ENCODE peak calls at places on chromosomes 11 and 22, in seven cellular contexts. B, I, D, R, F, P and W are unnamed samples.

GRCh38 chr22:22854466-22854865 is 33.1 kb upstream of the IGLL5 start:
- DNase-seq in B (no peak), I (no peak), D (no peak), R (no peak), F (no peak), P (no peak), W (no peak)

GRCh38 chr11:123174196-123175183 is 20.6 kb downstream of the CLMP start:
- DNase-seq in B (no peak), I (no peak), D (no peak), R (no peak), F (no peak), P (no peak), W (no peak)

GRCh38 chr22:20031732-20032406 is 11.0 kb downstream of the TANGO2 start:
- DNase-seq in B (no peak), I (no peak), D (peak), R (peak), F (no peak), P (peak), W (no peak)

GRCh38 chr11:93935826-93936225 is 85.3 kb upstream of the HEPHL1 start:
- DNase-seq in B (no peak), I (no peak), D (no peak), R (no peak), F (no peak), P (no peak), W (no peak)

GRCh38 chr11:35303596-35304392 is 115.6 kb downstream of the SLC1A2 start:
- DNase-seq in B (no peak), I (no peak), D (no peak), R (no peak), F (no peak), P (no peak), W (no peak)

GRCh38 chr22:31326877-31327276 is 19.3 kb downstream of the PATZ1 start:
- DNase-seq in B (no peak), I (no peak), D (no peak), R (no peak), F (no peak), P (no peak), W (no peak)

GRCh38 chr11:64382586-64382985 is 23.6 kb downstream of the RPS6KA4 start:
- DNase-seq in B (no peak), I (no peak), D (no peak), R (no peak), F (no peak), P (no peak), W (no peak)

GRCh38 chr11:134976540-134976939 is 564.5 kb upstream of the B3GAT1 start:
- DNase-seq in B (no peak), I (no peak), D (no peak), R (no peak), F (no peak), P (no peak), W (no peak)

GRCh38 chr11:44609028-44609782 is 43.7 kb downstream of the CD82 start:
- DNase-seq in B (no peak), I (no peak), D (peak), R (peak), F (no peak), P (peak), W (peak)

GRCh38 chr11:62108017-62108750 is 15.6 kb upstream of the INCENP start:
- DNase-seq in B (peak), I (no peak), D (peak), R (peak), F (peak), P (peak), W (peak)

GRCh38 chr11:115439385-115439784 is 64.8 kb downstream of the CADM1 start:
- DNase-seq in B (no peak), I (no peak), D (peak), R (peak), F (no peak), P (no peak), W (no peak)

GRCh38 chr11:17277024-17277584 is 565 bp downstream of the NUCB2 start:
- DNase-seq in B (no peak), I (no peak), D (peak), R (peak), F (no peak), P (no peak), W (peak)

GRCh38 chr11:44709966-44710365 is 16.8 kb upstream of the TSPAN18 start:
- DNase-seq in B (no peak), I (no peak), D (no peak), R (no peak), F (no peak), P (no peak), W (no peak)

GRCh38 chr11:36540998-36541397 is 26.8 kb upstream of the RAG1 start:
- DNase-seq in B (no peak), I (no peak), D (peak), R (peak), F (peak), P (peak), W (peak)

DNA sequence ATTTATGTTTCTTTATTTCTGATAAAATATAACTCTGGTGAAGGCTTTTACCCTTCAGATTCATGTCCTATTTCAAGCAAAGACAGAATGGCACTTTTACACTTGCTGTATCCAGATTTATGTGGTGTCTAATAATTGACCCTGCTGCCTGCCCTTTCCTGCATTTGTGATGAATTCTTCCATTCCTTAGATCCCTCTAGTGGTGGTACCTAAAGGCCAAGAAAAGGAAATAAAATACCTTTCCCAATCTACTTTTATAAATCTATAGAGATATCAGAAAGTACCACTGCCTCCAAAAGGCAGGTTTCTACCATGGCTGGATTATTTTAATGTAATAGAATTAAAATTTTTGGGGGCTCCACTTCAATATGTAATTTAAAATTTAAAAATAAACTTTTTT is 34.2 kb downstream of the CCDC81 start:
- DNase-seq in B (no peak), I (no peak), D (no peak), R (no peak), F (no peak), P (no peak), W (no peak)
- TF ChIP-seq CTCF in B (no peak), I (peak), D (peak), R (no peak), F (peak), P (no peak), W (no peak)

DNA sequence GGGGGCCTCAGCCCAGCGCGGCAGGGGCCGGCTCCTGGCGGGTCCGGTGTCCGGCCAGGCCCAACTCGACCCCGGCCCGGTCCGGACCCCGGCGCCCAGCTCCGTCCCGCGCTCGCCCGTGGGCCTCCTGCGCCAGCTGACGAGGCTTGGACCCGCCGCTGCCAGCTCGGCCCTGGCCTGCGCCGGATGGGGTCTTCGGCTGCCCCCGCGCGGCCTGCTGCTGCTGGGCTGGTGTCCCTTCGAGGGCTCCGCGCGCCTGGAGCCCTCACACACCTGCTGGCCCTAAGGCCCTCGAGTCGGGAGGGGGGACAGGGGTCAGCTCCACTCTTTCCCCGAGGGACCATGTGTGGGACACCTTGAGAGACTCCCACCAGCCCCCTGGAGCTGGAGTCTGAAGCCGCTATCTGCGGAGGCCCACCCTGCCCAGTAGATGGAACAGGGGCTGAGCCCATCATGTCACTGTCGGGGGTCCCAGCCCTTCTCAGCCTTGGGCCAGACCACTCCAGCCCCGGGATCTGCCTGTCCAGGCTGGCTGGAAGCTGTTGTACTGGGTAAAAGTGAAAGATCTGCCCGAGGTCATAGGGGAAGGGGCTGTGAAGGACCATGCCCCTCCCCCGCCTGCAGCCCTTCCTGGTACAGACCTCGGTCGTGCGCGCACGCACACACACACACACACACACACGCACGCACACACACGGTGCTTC is 768 bp upstream of the CDKN1C start:
- DNase-seq in B (peak), I (no peak), D (peak), R (no peak), F (peak), P (no peak), W (no peak)
- TF ChIP-seq CTCF in B (no peak), I (peak), D (no peak), R (no peak), F (no peak), P (no peak), W (no peak)

DNA sequence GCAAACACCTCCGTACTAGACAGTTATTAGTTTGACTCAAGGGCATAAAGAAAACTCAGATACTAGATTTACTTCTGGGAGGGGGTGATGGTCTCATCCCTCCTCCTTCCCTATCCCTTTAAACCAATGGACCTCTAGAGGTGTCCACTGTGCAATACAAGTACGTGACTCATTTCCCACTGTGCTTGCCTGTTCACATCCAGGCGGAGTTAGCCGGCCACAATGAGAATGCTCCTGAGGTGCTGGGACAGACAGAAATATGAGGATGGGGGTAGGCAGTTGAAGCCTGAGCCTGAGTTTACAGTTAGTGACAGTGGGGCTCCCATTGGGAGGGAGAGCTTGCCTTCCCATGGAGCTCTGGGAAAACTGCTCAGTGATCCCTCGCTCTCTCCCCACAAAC is 8.4 kb upstream of the PMM1 start:
- DNase-seq in B (no peak), I (no peak), D (no peak), R (no peak), F (no peak), P (no peak), W (no peak)
- TF ChIP-seq CTCF in B (no peak), I (no peak), D (no peak), R (no peak), F (no peak), P (no peak), W (no peak)

DNA sequence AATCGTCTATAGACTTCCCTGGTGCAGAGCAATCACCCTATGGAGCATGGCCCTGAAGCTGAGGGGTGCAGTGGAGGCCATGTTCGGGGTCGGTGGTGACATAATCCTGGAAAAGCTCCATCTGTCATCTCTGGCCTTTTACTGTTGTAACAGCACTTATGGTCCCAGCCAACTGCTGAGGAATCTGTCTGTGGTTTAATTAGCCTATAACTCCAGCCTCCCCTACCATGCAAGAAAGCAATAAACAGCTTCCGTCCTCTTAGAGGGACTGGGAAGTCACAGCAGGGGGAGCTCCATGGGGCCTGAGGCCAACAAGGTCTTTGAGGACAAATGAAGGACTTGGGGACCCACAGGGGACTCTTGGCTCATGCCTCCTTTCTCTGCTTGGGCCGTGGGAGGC is 159.1 kb upstream of the NECTIN1 start:
- DNase-seq in B (no peak), I (no peak), D (no peak), R (no peak), F (no peak), P (no peak), W (no peak)
- TF ChIP-seq CTCF in B (no peak), I (no peak), D (no peak), R (no peak), F (no peak), P (no peak), W (no peak)

DNA sequence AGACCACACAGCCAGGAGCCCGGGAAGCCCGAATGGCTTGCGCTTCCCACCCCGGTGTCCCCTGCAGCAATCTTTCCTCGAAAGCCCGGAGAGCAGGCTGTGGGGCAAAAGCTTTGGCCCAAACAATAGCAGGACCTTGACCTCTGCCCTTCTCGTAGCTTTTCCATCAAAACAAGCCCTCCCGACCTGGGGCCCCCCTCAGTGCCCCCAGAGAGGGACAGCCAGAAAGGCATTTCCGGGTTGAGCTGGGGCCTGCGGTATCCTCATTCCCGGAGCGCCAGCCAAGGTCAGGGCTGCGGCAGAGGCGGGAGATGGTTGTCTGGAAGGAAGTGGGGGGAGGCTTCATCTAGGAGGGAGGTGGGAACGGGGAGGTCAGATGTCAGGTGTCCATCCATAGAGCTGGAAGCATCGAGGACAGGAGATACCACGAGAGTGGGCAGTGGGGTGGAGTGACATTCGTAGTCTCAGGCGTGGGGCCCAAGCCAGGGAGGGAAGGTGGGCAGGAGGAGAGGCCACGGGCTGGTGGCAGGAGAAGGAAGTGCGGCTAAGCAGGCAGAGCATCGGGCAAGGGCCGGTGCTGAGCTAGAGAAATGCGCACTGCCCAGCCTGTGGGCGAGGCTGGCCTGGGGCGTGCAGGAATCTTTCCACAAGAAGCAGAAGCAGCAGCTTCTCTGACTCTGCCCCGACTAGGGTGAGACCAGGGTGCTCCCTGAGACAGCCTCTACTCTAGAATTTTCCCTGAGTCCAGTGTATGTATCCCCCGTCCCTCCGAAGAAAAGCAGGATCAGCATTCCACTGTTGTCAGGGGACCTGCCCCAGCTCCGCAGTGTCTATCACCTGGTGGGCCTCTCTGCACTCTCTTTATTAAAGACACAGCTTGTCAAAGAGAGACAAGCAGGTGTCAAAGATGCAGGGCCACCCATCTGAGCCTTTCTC is 14.3 kb downstream of the PDGFB start:
- DNase-seq in B (peak), I (no peak), D (no peak), R (no peak), F (no peak), P (no peak), W (no peak)
- TF ChIP-seq CTCF in B (no peak), I (peak), D (no peak), R (no peak), F (no peak), P (no peak), W (no peak)

GRCh38 chr11:92826597-92826996 is 142.9 kb upstream of the MTNR1B start:
- DNase-seq in B (no peak), I (no peak), D (no peak), R (no peak), F (no peak), P (no peak), W (no peak)
- TF ChIP-seq CTCF in B (no peak), I (peak), D (no peak), R (no peak), F (no peak), P (no peak), W (no peak)

DNA sequence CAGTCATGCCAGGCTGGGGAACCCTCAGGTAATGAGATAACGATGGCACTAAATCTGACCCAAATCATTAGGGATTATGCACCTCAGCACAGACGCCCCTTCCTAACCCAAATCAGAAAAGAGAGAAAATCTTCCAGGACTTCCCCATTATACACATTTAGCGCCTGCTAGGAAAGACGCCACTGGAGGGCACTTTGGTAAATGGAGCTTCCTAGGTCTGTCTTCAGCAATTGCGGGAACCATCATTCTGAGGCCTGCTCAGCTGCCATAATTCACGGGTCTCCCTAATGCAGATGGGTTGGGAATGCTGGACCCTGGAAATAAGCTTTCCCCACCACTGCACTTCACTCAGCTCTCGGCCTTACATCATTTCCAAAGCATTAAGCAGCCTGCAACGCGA is 86.2 kb upstream of the OPCML start:
- DNase-seq in B (no peak), I (no peak), D (no peak), R (no peak), F (no peak), P (no peak), W (no peak)
- TF ChIP-seq CTCF in B (no peak), I (no peak), D (no peak), R (no peak), F (no peak), P (no peak), W (no peak)

GRCh38 chr22:49701380-49702067 is 126.1 kb downstream of the BRD1 start:
- DNase-seq in B (no peak), I (peak), D (peak), R (no peak), F (no peak), P (no peak), W (no peak)
- TF ChIP-seq CTCF in B (peak), I (peak), D (peak), R (peak), F (peak), P (peak), W (peak)

DNA sequence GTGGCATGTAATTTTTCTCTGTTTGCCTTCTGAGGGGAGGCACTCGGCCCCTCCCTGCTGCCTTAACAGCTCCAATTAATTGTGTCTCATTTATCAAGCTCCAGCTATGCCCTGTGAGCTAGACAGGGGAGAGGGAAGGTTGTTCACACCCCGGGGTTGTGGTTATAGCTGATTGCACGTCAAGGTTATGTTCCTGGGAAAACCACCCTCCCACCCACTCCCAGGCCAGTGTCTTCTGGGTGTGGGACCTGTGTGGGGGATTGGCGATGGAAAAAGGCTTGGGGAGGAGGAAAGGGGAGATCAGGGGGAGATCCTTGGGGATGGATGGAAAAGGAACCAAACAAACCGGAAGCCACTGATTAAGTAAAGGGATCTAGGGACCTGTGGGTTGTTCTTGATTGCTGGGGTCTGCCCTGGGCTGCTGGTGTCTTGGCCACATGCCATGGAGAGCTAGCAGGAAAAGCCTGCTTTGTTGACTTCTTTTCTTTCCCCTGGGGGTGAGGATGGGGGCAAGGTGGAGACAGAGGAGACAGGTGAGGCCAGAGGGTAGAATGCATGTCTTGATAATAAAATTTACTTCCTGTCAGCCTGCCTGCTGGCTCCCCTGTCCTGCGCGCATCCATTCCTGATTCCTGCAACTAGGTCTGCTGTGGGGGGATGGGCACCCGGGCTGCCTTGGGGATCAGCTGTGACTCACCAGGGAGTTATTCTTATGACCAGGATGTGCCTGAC is 13.5 kb upstream of the SORL1-AS1 start:
- DNase-seq in B (peak), I (peak), D (peak), R (peak), F (peak), P (peak), W (no peak)
- TF ChIP-seq CTCF in B (no peak), I (no peak), D (no peak), R (no peak), F (no peak), P (no peak), W (no peak)